ENCODE peak calls at places on chromosomes 16 and 17, in nine cellular contexts. One of them, this sample, is unnamed.

GRCh38 chr16:56828641-56829040 is 36.4 kb upstream of the SLC12A3 start:
- DNase-seq in stimulated activated CD4-positive, alpha-beta T cell treated with anti-CD3 and anti-CD28 coated beads, Interleukin-1b, Interleukin-23, amount 100 ng/mL, for 1 hour: no peak
- DNase-seq in body of pancreas: no peak
- DNase-seq in glutamatergic neuron: no peak
- DNase-seq in NCI-H82: no peak
- DNase-seq in kidney glomerular epithelial cell: peak; percentile 63
- DNase-seq in kidney: no peak
- DNase-seq in ELR: no peak
- DNase-seq in activated T-cell treated with anti-CD3 and anti-CD28 coated beads for 24 hours: no peak
- DNase-seq in this sample: no peak

GRCh38 chr16:6382787-6383515 is 949.7 kb upstream of the RBFOX1 start:
- DNase-seq in stimulated activated CD4-positive, alpha-beta T cell treated with anti-CD3 and anti-CD28 coated beads, Interleukin-1b, Interleukin-23, amount 100 ng/mL, for 1 hour: no peak
- DNase-seq in glutamatergic neuron: no peak
- DNase-seq in activated T-cell treated with anti-CD3 and anti-CD28 coated beads for 24 hours: no peak
- DNase-seq in ELR: no peak
- DNase-seq in kidney glomerular epithelial cell: no peak
- DNase-seq in NCI-H82: peak; percentile 75
- DNase-seq in kidney: no peak
- DNase-seq in body of pancreas: no peak
- DNase-seq in this sample: no peak

GRCh38 chr16:72561-73537 is at the start of gene RHBDF1:
- DNase-seq in ELR: peak; percentile 67
- DNase-seq in kidney glomerular epithelial cell: peak; percentile 40
- DNase-seq in body of pancreas: peak; percentile 66
- DNase-seq in kidney: peak; percentile 87
- DNase-seq in activated T-cell treated with anti-CD3 and anti-CD28 coated beads for 24 hours: no peak
- DNase-seq in stimulated activated CD4-positive, alpha-beta T cell treated with anti-CD3 and anti-CD28 coated beads, Interleukin-1b, Interleukin-23, amount 100 ng/mL, for 1 hour: no peak
- DNase-seq in NCI-H82: no peak
- DNase-seq in glutamatergic neuron: peak; percentile 62
- DNase-seq in this sample: peak; percentile 61

GRCh38 chr16:79329967-79330366 is 270.6 kb downstream of the MAF start:
- DNase-seq in body of pancreas: no peak
- DNase-seq in glutamatergic neuron: no peak
- DNase-seq in NCI-H82: no peak
- DNase-seq in activated T-cell treated with anti-CD3 and anti-CD28 coated beads for 24 hours: no peak
- DNase-seq in kidney glomerular epithelial cell: no peak
- DNase-seq in kidney: no peak
- DNase-seq in ELR: no peak
- DNase-seq in stimulated activated CD4-positive, alpha-beta T cell treated with anti-CD3 and anti-CD28 coated beads, Interleukin-1b, Interleukin-23, amount 100 ng/mL, for 1 hour: no peak
- DNase-seq in this sample: no peak

GRCh38 chr16:54362801-54363200 is 76.2 kb upstream of the IRX3 start:
- DNase-seq in kidney glomerular epithelial cell: no peak
- DNase-seq in kidney: no peak
- DNase-seq in body of pancreas: no peak
- DNase-seq in stimulated activated CD4-positive, alpha-beta T cell treated with anti-CD3 and anti-CD28 coated beads, Interleukin-1b, Interleukin-23, amount 100 ng/mL, for 1 hour: no peak
- DNase-seq in NCI-H82: no peak
- DNase-seq in ELR: no peak
- DNase-seq in glutamatergic neuron: no peak
- DNase-seq in activated T-cell treated with anti-CD3 and anti-CD28 coated beads for 24 hours: no peak
- DNase-seq in this sample: no peak

GRCh38 chr17:70775667-70776066 is 606.3 kb downstream of the KCNJ2 start:
- DNase-seq in NCI-H82: peak; percentile 12
- DNase-seq in stimulated activated CD4-positive, alpha-beta T cell treated with anti-CD3 and anti-CD28 coated beads, Interleukin-1b, Interleukin-23, amount 100 ng/mL, for 1 hour: no peak
- DNase-seq in activated T-cell treated with anti-CD3 and anti-CD28 coated beads for 24 hours: no peak
- DNase-seq in kidney: no peak
- DNase-seq in kidney glomerular epithelial cell: no peak
- DNase-seq in body of pancreas: no peak
- DNase-seq in ELR: no peak
- DNase-seq in glutamatergic neuron: peak; percentile 27
- DNase-seq in this sample: no peak

GRCh38 chr17:9938764-9939163 is 33.7 kb upstream of the RCVRN start:
- DNase-seq in NCI-H82: no peak
- DNase-seq in stimulated activated CD4-positive, alpha-beta T cell treated with anti-CD3 and anti-CD28 coated beads, Interleukin-1b, Interleukin-23, amount 100 ng/mL, for 1 hour: no peak
- DNase-seq in body of pancreas: no peak
- DNase-seq in kidney glomerular epithelial cell: no peak
- DNase-seq in ELR: no peak
- DNase-seq in kidney: no peak
- DNase-seq in activated T-cell treated with anti-CD3 and anti-CD28 coated beads for 24 hours: no peak
- DNase-seq in glutamatergic neuron: no peak
- DNase-seq in this sample: no peak

GRCh38 chr16:56343661-56344517 is 81.5 kb downstream of the AMFR start:
- DNase-seq in kidney: peak; percentile 59
- DNase-seq in body of pancreas: no peak
- DNase-seq in ELR: peak; percentile 66
- DNase-seq in NCI-H82: no peak
- DNase-seq in kidney glomerular epithelial cell: no peak
- DNase-seq in glutamatergic neuron: no peak
- DNase-seq in stimulated activated CD4-positive, alpha-beta T cell treated with anti-CD3 and anti-CD28 coated beads, Interleukin-1b, Interleukin-23, amount 100 ng/mL, for 1 hour: no peak
- DNase-seq in activated T-cell treated with anti-CD3 and anti-CD28 coated beads for 24 hours: no peak
- DNase-seq in this sample: no peak

GRCh38 chr17:77736207-77736600 is 222.3 kb upstream of the TNRC6C start:
- DNase-seq in body of pancreas: no peak
- DNase-seq in stimulated activated CD4-positive, alpha-beta T cell treated with anti-CD3 and anti-CD28 coated beads, Interleukin-1b, Interleukin-23, amount 100 ng/mL, for 1 hour: no peak
- DNase-seq in kidney: peak; percentile 56
- DNase-seq in NCI-H82: no peak
- DNase-seq in ELR: no peak
- DNase-seq in kidney glomerular epithelial cell: no peak
- DNase-seq in glutamatergic neuron: no peak
- DNase-seq in activated T-cell treated with anti-CD3 and anti-CD28 coated beads for 24 hours: no peak
- DNase-seq in this sample: no peak

GRCh38 chr17:79930077-79930785 is 91.0 kb upstream of the CBX4 start:
- DNase-seq in body of pancreas: no peak
- DNase-seq in NCI-H82: peak; percentile 56
- DNase-seq in stimulated activated CD4-positive, alpha-beta T cell treated with anti-CD3 and anti-CD28 coated beads, Interleukin-1b, Interleukin-23, amount 100 ng/mL, for 1 hour: no peak
- DNase-seq in activated T-cell treated with anti-CD3 and anti-CD28 coated beads for 24 hours: no peak
- DNase-seq in ELR: no peak
- DNase-seq in kidney glomerular epithelial cell: no peak
- DNase-seq in glutamatergic neuron: no peak
- DNase-seq in kidney: no peak
- DNase-seq in this sample: no peak

GRCh38 chr17:27545562-27546229 is 85.3 kb upstream of the LGALS9 start:
- DNase-seq in kidney: no peak
- DNase-seq in NCI-H82: peak; percentile 44
- DNase-seq in body of pancreas: peak; percentile 65
- DNase-seq in ELR: no peak
- DNase-seq in stimulated activated CD4-positive, alpha-beta T cell treated with anti-CD3 and anti-CD28 coated beads, Interleukin-1b, Interleukin-23, amount 100 ng/mL, for 1 hour: no peak
- DNase-seq in activated T-cell treated with anti-CD3 and anti-CD28 coated beads for 24 hours: no peak
- DNase-seq in kidney glomerular epithelial cell: no peak
- DNase-seq in glutamatergic neuron: no peak
- DNase-seq in this sample: no peak

GRCh38 chr17:488993-489757 is 136.6 kb upstream of the RPH3AL start:
- DNase-seq in NCI-H82: no peak
- DNase-seq in kidney: no peak
- DNase-seq in body of pancreas: no peak
- DNase-seq in activated T-cell treated with anti-CD3 and anti-CD28 coated beads for 24 hours: no peak
- DNase-seq in stimulated activated CD4-positive, alpha-beta T cell treated with anti-CD3 and anti-CD28 coated beads, Interleukin-1b, Interleukin-23, amount 100 ng/mL, for 1 hour: no peak
- DNase-seq in ELR: peak; percentile 57
- DNase-seq in kidney glomerular epithelial cell: no peak
- DNase-seq in glutamatergic neuron: peak; percentile 73
- DNase-seq in this sample: peak; percentile 61

GRCh38 chr16:58393138-58393504 is 850 bp downstream of the GINS3 start:
- DNase-seq in activated T-cell treated with anti-CD3 and anti-CD28 coated beads for 24 hours: no peak
- DNase-seq in body of pancreas: no peak
- DNase-seq in NCI-H82: peak; percentile 92
- DNase-seq in kidney: no peak
- DNase-seq in stimulated activated CD4-positive, alpha-beta T cell treated with anti-CD3 and anti-CD28 coated beads, Interleukin-1b, Interleukin-23, amount 100 ng/mL, for 1 hour: no peak
- DNase-seq in glutamatergic neuron: no peak
- DNase-seq in kidney glomerular epithelial cell: no peak
- DNase-seq in ELR: peak; percentile 37
- DNase-seq in this sample: peak; percentile 14

GRCh38 chr16:57706717-57707116 is 12.1 kb downstream of the DRC7 start:
- DNase-seq in ELR: no peak
- DNase-seq in kidney: no peak
- DNase-seq in glutamatergic neuron: no peak
- DNase-seq in stimulated activated CD4-positive, alpha-beta T cell treated with anti-CD3 and anti-CD28 coated beads, Interleukin-1b, Interleukin-23, amount 100 ng/mL, for 1 hour: no peak
- DNase-seq in body of pancreas: no peak
- DNase-seq in NCI-H82: no peak
- DNase-seq in activated T-cell treated with anti-CD3 and anti-CD28 coated beads for 24 hours: no peak
- DNase-seq in kidney glomerular epithelial cell: no peak
- DNase-seq in this sample: no peak

GRCh38 chr16:87207965-87208364 is 109.2 kb downstream of the C16orf95 start:
- DNase-seq in ELR: no peak
- DNase-seq in stimulated activated CD4-positive, alpha-beta T cell treated with anti-CD3 and anti-CD28 coated beads, Interleukin-1b, Interleukin-23, amount 100 ng/mL, for 1 hour: no peak
- DNase-seq in activated T-cell treated with anti-CD3 and anti-CD28 coated beads for 24 hours: no peak
- DNase-seq in glutamatergic neuron: no peak
- DNase-seq in NCI-H82: no peak
- DNase-seq in kidney: no peak
- DNase-seq in kidney glomerular epithelial cell: no peak
- DNase-seq in body of pancreas: no peak
- DNase-seq in this sample: no peak

GRCh38 chr17:67639555-67639954 is 78.2 kb upstream of the NOL11 start:
- DNase-seq in kidney: no peak
- DNase-seq in ELR: no peak
- DNase-seq in glutamatergic neuron: no peak
- DNase-seq in stimulated activated CD4-positive, alpha-beta T cell treated with anti-CD3 and anti-CD28 coated beads, Interleukin-1b, Interleukin-23, amount 100 ng/mL, for 1 hour: no peak
- DNase-seq in activated T-cell treated with anti-CD3 and anti-CD28 coated beads for 24 hours: no peak
- DNase-seq in kidney glomerular epithelial cell: no peak
- DNase-seq in body of pancreas: no peak
- DNase-seq in NCI-H82: no peak
- DNase-seq in this sample: no peak

GRCh38 chr16:85579199-85579598 is 33.9 kb upstream of the GSE1 start:
- DNase-seq in kidney glomerular epithelial cell: no peak
- DNase-seq in glutamatergic neuron: no peak
- DNase-seq in kidney: no peak
- DNase-seq in activated T-cell treated with anti-CD3 and anti-CD28 coated beads for 24 hours: no peak
- DNase-seq in stimulated activated CD4-positive, alpha-beta T cell treated with anti-CD3 and anti-CD28 coated beads, Interleukin-1b, Interleukin-23, amount 100 ng/mL, for 1 hour: no peak
- DNase-seq in body of pancreas: no peak
- DNase-seq in NCI-H82: peak; percentile 64
- DNase-seq in ELR: no peak
- DNase-seq in this sample: no peak

GRCh38 chr16:19132898-19133297 is 19.1 kb downstream of the ITPRIPL2 start:
- DNase-seq in stimulated activated CD4-positive, alpha-beta T cell treated with anti-CD3 and anti-CD28 coated beads, Interleukin-1b, Interleukin-23, amount 100 ng/mL, for 1 hour: no peak
- DNase-seq in kidney glomerular epithelial cell: no peak
- DNase-seq in ELR: no peak
- DNase-seq in NCI-H82: peak; percentile 99
- DNase-seq in body of pancreas: no peak
- DNase-seq in activated T-cell treated with anti-CD3 and anti-CD28 coated beads for 24 hours: no peak
- DNase-seq in kidney: no peak
- DNase-seq in glutamatergic neuron: no peak
- DNase-seq in this sample: no peak

GRCh38 chr17:13024033-13024432 is 6.2 kb upstream of the ELAC2 start:
- DNase-seq in NCI-H82: peak; percentile 45
- DNase-seq in body of pancreas: no peak
- DNase-seq in kidney glomerular epithelial cell: no peak
- DNase-seq in stimulated activated CD4-positive, alpha-beta T cell treated with anti-CD3 and anti-CD28 coated beads, Interleukin-1b, Interleukin-23, amount 100 ng/mL, for 1 hour: no peak
- DNase-seq in ELR: no peak
- DNase-seq in glutamatergic neuron: no peak
- DNase-seq in kidney: no peak
- DNase-seq in activated T-cell treated with anti-CD3 and anti-CD28 coated beads for 24 hours: no peak
- DNase-seq in this sample: no peak

GRCh38 chr17:18986541-18987229 is 17.9 kb downstream of the FAM83G start:
- DNase-seq in kidney: no peak
- DNase-seq in kidney glomerular epithelial cell: no peak
- DNase-seq in ELR: no peak
- DNase-seq in stimulated activated CD4-positive, alpha-beta T cell treated with anti-CD3 and anti-CD28 coated beads, Interleukin-1b, Interleukin-23, amount 100 ng/mL, for 1 hour: no peak
- DNase-seq in activated T-cell treated with anti-CD3 and anti-CD28 coated beads for 24 hours: no peak
- DNase-seq in glutamatergic neuron: no peak
- DNase-seq in NCI-H82: no peak
- DNase-seq in body of pancreas: no peak
- DNase-seq in this sample: no peak

GRCh38 chr16:84844049-84844350 is 24.2 kb downstream of the CRISPLD2 start:
- DNase-seq in body of pancreas: no peak
- DNase-seq in activated T-cell treated with anti-CD3 and anti-CD28 coated beads for 24 hours: no peak
- DNase-seq in ELR: no peak
- DNase-seq in kidney: no peak
- DNase-seq in glutamatergic neuron: peak; percentile 72
- DNase-seq in kidney glomerular epithelial cell: no peak
- DNase-seq in NCI-H82: no peak
- DNase-seq in stimulated activated CD4-positive, alpha-beta T cell treated with anti-CD3 and anti-CD28 coated beads, Interleukin-1b, Interleukin-23, amount 100 ng/mL, for 1 hour: no peak
- DNase-seq in this sample: no peak

GRCh38 chr17:19508327-19508867 is 25.3 kb upstream of the SLC47A1 start:
- DNase-seq in kidney glomerular epithelial cell: no peak
- DNase-seq in kidney: peak; percentile 84
- DNase-seq in ELR: no peak
- DNase-seq in stimulated activated CD4-positive, alpha-beta T cell treated with anti-CD3 and anti-CD28 coated beads, Interleukin-1b, Interleukin-23, amount 100 ng/mL, for 1 hour: peak; percentile 28
- DNase-seq in glutamatergic neuron: peak; percentile 46
- DNase-seq in activated T-cell treated with anti-CD3 and anti-CD28 coated beads for 24 hours: no peak
- DNase-seq in body of pancreas: peak; percentile 49
- DNase-seq in NCI-H82: peak; percentile 84
- DNase-seq in this sample: no peak

GRCh38 chr16:23304620-23305019 is 2.5 kb downstream of the SCNN1B start:
- DNase-seq in activated T-cell treated with anti-CD3 and anti-CD28 coated beads for 24 hours: no peak
- DNase-seq in stimulated activated CD4-positive, alpha-beta T cell treated with anti-CD3 and anti-CD28 coated beads, Interleukin-1b, Interleukin-23, amount 100 ng/mL, for 1 hour: no peak
- DNase-seq in NCI-H82: no peak
- DNase-seq in ELR: no peak
- DNase-seq in kidney glomerular epithelial cell: no peak
- DNase-seq in kidney: no peak
- DNase-seq in body of pancreas: no peak
- DNase-seq in glutamatergic neuron: no peak
- DNase-seq in this sample: no peak

GRCh38 chr17:78939615-78940014 is 14.4 kb upstream of the TIMP2 start:
- DNase-seq in ELR: no peak
- DNase-seq in body of pancreas: no peak
- DNase-seq in glutamatergic neuron: no peak
- DNase-seq in kidney glomerular epithelial cell: peak; percentile 16
- DNase-seq in NCI-H82: no peak
- DNase-seq in kidney: no peak
- DNase-seq in activated T-cell treated with anti-CD3 and anti-CD28 coated beads for 24 hours: no peak
- DNase-seq in stimulated activated CD4-positive, alpha-beta T cell treated with anti-CD3 and anti-CD28 coated beads, Interleukin-1b, Interleukin-23, amount 100 ng/mL, for 1 hour: no peak
- DNase-seq in this sample: no peak

GRCh38 chr16:4425378-4426020 is at the start of gene DNAJA3:
- DNase-seq in kidney: peak; percentile 97
- DNase-seq in glutamatergic neuron: peak; percentile 96
- DNase-seq in stimulated activated CD4-positive, alpha-beta T cell treated with anti-CD3 and anti-CD28 coated beads, Interleukin-1b, Interleukin-23, amount 100 ng/mL, for 1 hour: peak; percentile 81
- DNase-seq in ELR: peak; percentile 94
- DNase-seq in activated T-cell treated with anti-CD3 and anti-CD28 coated beads for 24 hours: peak; percentile 88
- DNase-seq in NCI-H82: peak; percentile 96
- DNase-seq in kidney glomerular epithelial cell: peak; percentile 98
- DNase-seq in body of pancreas: peak; percentile 92
- DNase-seq in this sample: peak; percentile 98